ENCODE peak calls at places on chromosomes 3 and 15, in four cellular contexts. H is HCT116, O is neural progenitor cell, T is GM23338. P is an unnamed sample.

GRCh38 chr15:42984534-42985034 is 64.0 kb upstream of the TTBK2 start:
- DNase-seq in H (no peak), O (no peak), T (no peak), P (peak; percentile 26)

GRCh38 chr3:32026583-32026982 is 45.0 kb downstream of the ZNF860 start:
- DNase-seq in O (no peak), T (no peak), H (no peak), P (no peak)

GRCh38 chr15:96144734-96145133 is 185.8 kb upstream of the NR2F2 start:
- DNase-seq in T (no peak), H (no peak), O (no peak), P (no peak)

GRCh38 chr15:31268108-31268501 is 58.5 kb upstream of the KLF13 start:
- DNase-seq in T (no peak), O (no peak), H (no peak), P (no peak)

GRCh38 chr15:79849789-79850188 is 47.0 kb downstream of the MTHFS start:
- DNase-seq in T (peak; percentile 82), O (peak; percentile 46), H (no peak), P (peak; percentile 77)

GRCh38 chr15:62360286-62360685 is 195.2 kb upstream of the C2CD4B start:
- DNase-seq in O (no peak), H (no peak), T (no peak), P (no peak)

GRCh38 chr3:146817705-146818104 is 212.6 kb upstream of the PLSCR5 start:
- DNase-seq in H (peak; percentile 26), O (peak; percentile 22), T (peak; percentile 42), P (peak; percentile 72)

GRCh38 chr3:63967675-63968611 is 55.4 kb downstream of the PSMD6 start:
- DNase-seq in T (no peak), O (peak; percentile 52), H (no peak), P (peak; percentile 48)

GRCh38 chr3:42013652-42014442 is 51.9 kb upstream of the ULK4 start:
- DNase-seq in O (peak; percentile 66), T (peak; percentile 50), H (no peak), P (peak; percentile 54)

GRCh38 chr15:96042734-96043224 is 287.7 kb upstream of the NR2F2 start:
- DNase-seq in O (no peak), H (no peak), T (no peak), P (no peak)

GRCh38 chr3:127607675-127608361 is 9.6 kb downstream of the MCM2 start:
- DNase-seq in O (no peak), H (no peak), T (no peak), P (no peak)

GRCh38 chr15:66573719-66574641 is 8.2 kb upstream of the LCTL start:
- DNase-seq in H (no peak), T (no peak), O (no peak), P (peak; percentile 82)

GRCh38 chr3:127622031-127622430 is 7.0 kb upstream of the PODXL2 start:
- DNase-seq in H (no peak), O (no peak), T (no peak), P (no peak)

GRCh38 chr15:25811481-25811906 is 51.6 kb downstream of the ATP10A start:
- DNase-seq in T (no peak), H (no peak), O (no peak), P (no peak)

GRCh38 chr3:195200010-195200822 is 70.7 kb downstream of the XXYLT1 start:
- DNase-seq in H (no peak), T (no peak), O (no peak), P (no peak)

GRCh38 chr15:78044407-78045155 is 32.9 kb downstream of the TBC1D2B start:
- DNase-seq in H (no peak), O (no peak), T (no peak), P (peak; percentile 34)

DNA sequence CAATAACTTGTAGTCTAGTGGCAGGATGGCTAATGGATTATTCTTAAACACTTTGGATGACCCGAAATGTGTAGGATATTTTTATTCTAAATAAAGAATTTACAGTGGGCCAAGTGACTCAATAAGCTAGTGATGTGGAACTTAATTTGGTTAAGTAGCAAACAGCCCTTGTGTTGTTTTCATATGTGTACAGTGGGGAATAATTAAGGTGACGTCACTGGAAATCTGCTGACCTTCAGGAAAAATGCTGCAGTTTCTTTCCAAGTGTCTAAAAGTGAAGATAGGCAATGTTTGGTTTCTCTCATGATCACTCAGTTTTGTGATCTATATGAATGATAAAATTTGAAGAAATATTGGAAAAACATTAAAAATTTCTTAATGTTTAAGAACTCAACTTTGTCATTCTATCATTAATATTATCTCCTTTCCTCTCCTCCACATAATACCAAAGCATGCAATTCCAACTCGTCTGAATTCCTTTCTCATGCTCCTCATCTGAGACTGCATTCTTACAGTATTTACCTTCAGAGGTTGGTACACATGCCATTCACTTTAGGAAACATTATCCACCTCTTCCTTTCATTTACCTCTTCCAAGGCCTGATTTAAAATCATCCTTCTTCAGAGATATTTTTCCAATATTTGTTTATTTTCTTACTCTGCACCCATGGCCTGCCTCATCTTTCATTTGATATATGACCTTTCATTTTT is 414.6 kb upstream of the ARPP21 start:
- DNase-seq in O (no peak), H (no peak), T (no peak), P (no peak)
- TF ChIP-seq EZH2phosphoT487 in O (no peak), H (no peak), T (no peak), P (no peak)

GRCh38 chr3:21893250-21893649 is 142.2 kb upstream of the ZNF385D start:
- DNase-seq in H (no peak), T (no peak), O (no peak), P (peak; percentile 50)

GRCh38 chr3:21892104-21892503 is 141.1 kb upstream of the ZNF385D start:
- DNase-seq in T (no peak), O (no peak), H (no peak), P (no peak)

GRCh38 chr3:21889166-21889565 is 138.2 kb upstream of the ZNF385D start:
- DNase-seq in T (no peak), O (no peak), H (no peak), P (no peak)

GRCh38 chr3:21894459-21895083 is 143.6 kb upstream of the ZNF385D start:
- DNase-seq in O (peak; percentile 20), T (peak; percentile 35), H (no peak), P (peak; percentile 64)

GRCh38 chr3:21888656-21889055 is 137.6 kb upstream of the ZNF385D start:
- DNase-seq in H (no peak), O (no peak), T (no peak), P (no peak)
- H3K4me3 ChIP-seq in H (no peak overlapping the region), O (no peak overlapping the region), T (no peak overlapping the region), P (no peak overlapping the region)

GRCh38 chr3:185989511-185989910 is 51.7 kb upstream of the TRA2B start:
- DNase-seq in O (no peak), T (no peak), H (no peak), P (no peak)

GRCh38 chr3:185988816-185989175 is 51.0 kb upstream of the TRA2B start:
- DNase-seq in H (no peak), O (no peak), T (no peak), P (peak; percentile 24)

GRCh38 chr3:185984203-185984602 is 46.4 kb upstream of the TRA2B start:
- DNase-seq in T (no peak), H (no peak), O (no peak), P (no peak)

GRCh38 chr3:185986201-185986600 is 48.4 kb upstream of the TRA2B start:
- DNase-seq in O (no peak), T (no peak), H (no peak), P (peak; percentile 73)

GRCh38 chr3:185988080-185988815 is 50.4 kb upstream of the TRA2B start:
- DNase-seq in O (peak; percentile 38), T (peak; percentile 60), H (no peak), P (peak; percentile 17)
- TF ChIP-seq EZH2phosphoT487 in O (no peak), T (no peak), H (no peak), P (no peak)

GRCh38 chr15:37133619-37134018 is 33.3 kb upstream of the MEIS2 start:
- DNase-seq in T (no peak), O (no peak), H (no peak), P (peak; percentile 48)
- H3K4me3 ChIP-seq in T (no peak overlapping the region), O (no peak overlapping the region), H (no peak overlapping the region), P (no peak overlapping the region)

GRCh38 chr3:87037652-87038051 is 46.7 kb upstream of the VGLL3 start:
- DNase-seq in O (no peak), H (no peak), T (no peak), P (no peak)
- TF ChIP-seq EZH2phosphoT487 in O (no peak), H (no peak), T (no peak), P (no peak)